ENCODE peak calls at places on chromosomes 6 and 20, in six cellular contexts. One of them, this sample, is unnamed.

GRCh38 chr20:41408986-41409385 is 42.4 kb upstream of the EMILIN3 start:
- DNase-seq in mammary epithelial cell: no peak
- DNase-seq in heart left ventricle: peak; percentile 43
- DNase-seq in psoas muscle: peak; percentile 41
- DNase-seq in HCT116: no peak
- DNase-seq in stomach: no peak
- DNase-seq in this sample: no peak

GRCh38 chr20:17594443-17594842 is 24.6 kb downstream of the DSTN start:
- DNase-seq in mammary epithelial cell: peak; percentile 75
- DNase-seq in heart left ventricle: no peak
- DNase-seq in psoas muscle: no peak
- DNase-seq in HCT116: no peak
- DNase-seq in stomach: peak; percentile 87
- DNase-seq in this sample: no peak

GRCh38 chr20:23103284-23104018 is 17.3 kb upstream of the CD93 start:
- DNase-seq in mammary epithelial cell: no peak
- DNase-seq in heart left ventricle: no peak
- DNase-seq in psoas muscle: no peak
- DNase-seq in HCT116: no peak
- DNase-seq in stomach: no peak
- DNase-seq in this sample: no peak

GRCh38 chr6:37612475-37612874 is 85.2 kb downstream of the MDGA1 start:
- DNase-seq in mammary epithelial cell: peak; percentile 14
- DNase-seq in heart left ventricle: no peak
- DNase-seq in psoas muscle: no peak
- DNase-seq in HCT116: no peak
- DNase-seq in stomach: no peak
- DNase-seq in this sample: no peak

GRCh38 chr6:77040566-77041195 is 422.6 kb downstream of the HTR1B start:
- DNase-seq in mammary epithelial cell: peak; percentile 25
- DNase-seq in heart left ventricle: no peak
- DNase-seq in psoas muscle: no peak
- DNase-seq in HCT116: no peak
- DNase-seq in stomach: no peak
- DNase-seq in this sample: no peak

GRCh38 chr6:112429226-112429625 is 82.1 kb downstream of the RFPL4B start:
- DNase-seq in mammary epithelial cell: peak; percentile 6
- DNase-seq in heart left ventricle: no peak
- DNase-seq in psoas muscle: no peak
- DNase-seq in HCT116: no peak
- DNase-seq in stomach: no peak
- DNase-seq in this sample: peak; percentile 39

GRCh38 chr20:37856932-37857660 is 45.8 kb upstream of the VSTM2L start:
- DNase-seq in mammary epithelial cell: no peak
- DNase-seq in heart left ventricle: no peak
- DNase-seq in psoas muscle: no peak
- DNase-seq in HCT116: no peak
- DNase-seq in stomach: no peak
- DNase-seq in this sample: no peak

GRCh38 chr6:122322824-122323223 is 76.6 kb upstream of the HSF2 start:
- DNase-seq in mammary epithelial cell: peak; percentile 1
- DNase-seq in heart left ventricle: no peak
- DNase-seq in psoas muscle: no peak
- DNase-seq in HCT116: no peak
- DNase-seq in stomach: no peak
- DNase-seq in this sample: no peak

GRCh38 chr20:37758332-37758731 is 64.5 kb downstream of the CTNNBL1 start:
- DNase-seq in mammary epithelial cell: no peak
- DNase-seq in heart left ventricle: no peak
- DNase-seq in psoas muscle: no peak
- DNase-seq in HCT116: no peak
- DNase-seq in stomach: no peak
- DNase-seq in this sample: peak; percentile 77

GRCh38 chr6:149218471-149218870 is 99.0 kb upstream of the TAB2 start:
- DNase-seq in mammary epithelial cell: no peak
- DNase-seq in heart left ventricle: no peak
- DNase-seq in psoas muscle: no peak
- DNase-seq in HCT116: no peak
- DNase-seq in stomach: no peak
- DNase-seq in this sample: no peak

GRCh38 chr6:55496201-55496600 is 82.8 kb downstream of the HMGCLL1 start:
- DNase-seq in mammary epithelial cell: peak; percentile 3
- DNase-seq in heart left ventricle: no peak
- DNase-seq in psoas muscle: no peak
- DNase-seq in HCT116: no peak
- DNase-seq in stomach: no peak
- DNase-seq in this sample: no peak

GRCh38 chr6:19415605-19416326 is 421.4 kb upstream of the ID4 start:
- DNase-seq in mammary epithelial cell: peak; percentile 82
- DNase-seq in heart left ventricle: no peak
- DNase-seq in psoas muscle: no peak
- DNase-seq in HCT116: peak; percentile 47
- DNase-seq in stomach: no peak
- DNase-seq in this sample: no peak

GRCh38 chr20:967796-968742 is 34.0 kb downstream of the RSPO4 start:
- DNase-seq in mammary epithelial cell: peak; percentile 14
- DNase-seq in heart left ventricle: no peak
- DNase-seq in psoas muscle: no peak
- DNase-seq in HCT116: peak; percentile 91
- DNase-seq in stomach: no peak
- DNase-seq in this sample: peak; percentile 45

GRCh38 chr6:29553268-29554057 is 6.1 kb downstream of the UBD start:
- DNase-seq in mammary epithelial cell: peak; percentile 55
- DNase-seq in heart left ventricle: peak; percentile 40
- DNase-seq in psoas muscle: peak; percentile 77
- DNase-seq in HCT116: no peak
- DNase-seq in stomach: peak; percentile 45
- DNase-seq in this sample: peak; percentile 92

GRCh38 chr20:44833437-44833836 is 23.1 kb upstream of the RIMS4 start:
- DNase-seq in mammary epithelial cell: no peak
- DNase-seq in heart left ventricle: no peak
- DNase-seq in psoas muscle: no peak
- DNase-seq in HCT116: no peak
- DNase-seq in stomach: no peak
- DNase-seq in this sample: no peak

GRCh38 chr6:29757701-29758293 is 34.6 kb downstream of the HLA-F start:
- DNase-seq in mammary epithelial cell: no peak
- DNase-seq in heart left ventricle: no peak
- DNase-seq in psoas muscle: no peak
- DNase-seq in HCT116: no peak
- DNase-seq in stomach: no peak
- DNase-seq in this sample: no peak

GRCh38 chr20:44829688-44830087 is 19.3 kb upstream of the RIMS4 start:
- DNase-seq in mammary epithelial cell: no peak
- DNase-seq in heart left ventricle: no peak
- DNase-seq in psoas muscle: no peak
- DNase-seq in HCT116: no peak
- DNase-seq in stomach: no peak
- DNase-seq in this sample: no peak

GRCh38 chr6:44556046-44556445 is 168.5 kb downstream of the CDC5L start:
- DNase-seq in mammary epithelial cell: no peak
- DNase-seq in heart left ventricle: no peak
- DNase-seq in psoas muscle: no peak
- DNase-seq in HCT116: no peak
- DNase-seq in stomach: peak; percentile 30
- DNase-seq in this sample: no peak

GRCh38 chr6:53735896-53736295 is 58.9 kb upstream of the LRRC1 start:
- DNase-seq in mammary epithelial cell: no peak
- DNase-seq in heart left ventricle: no peak
- DNase-seq in psoas muscle: no peak
- DNase-seq in HCT116: no peak
- DNase-seq in stomach: no peak
- DNase-seq in this sample: no peak

GRCh38 chr6:24766685-24767462 is 7.9 kb upstream of the GMNN start:
- DNase-seq in mammary epithelial cell: peak; percentile 20
- DNase-seq in heart left ventricle: no peak
- DNase-seq in psoas muscle: no peak
- DNase-seq in HCT116: no peak
- DNase-seq in stomach: no peak
- DNase-seq in this sample: no peak

DNA sequence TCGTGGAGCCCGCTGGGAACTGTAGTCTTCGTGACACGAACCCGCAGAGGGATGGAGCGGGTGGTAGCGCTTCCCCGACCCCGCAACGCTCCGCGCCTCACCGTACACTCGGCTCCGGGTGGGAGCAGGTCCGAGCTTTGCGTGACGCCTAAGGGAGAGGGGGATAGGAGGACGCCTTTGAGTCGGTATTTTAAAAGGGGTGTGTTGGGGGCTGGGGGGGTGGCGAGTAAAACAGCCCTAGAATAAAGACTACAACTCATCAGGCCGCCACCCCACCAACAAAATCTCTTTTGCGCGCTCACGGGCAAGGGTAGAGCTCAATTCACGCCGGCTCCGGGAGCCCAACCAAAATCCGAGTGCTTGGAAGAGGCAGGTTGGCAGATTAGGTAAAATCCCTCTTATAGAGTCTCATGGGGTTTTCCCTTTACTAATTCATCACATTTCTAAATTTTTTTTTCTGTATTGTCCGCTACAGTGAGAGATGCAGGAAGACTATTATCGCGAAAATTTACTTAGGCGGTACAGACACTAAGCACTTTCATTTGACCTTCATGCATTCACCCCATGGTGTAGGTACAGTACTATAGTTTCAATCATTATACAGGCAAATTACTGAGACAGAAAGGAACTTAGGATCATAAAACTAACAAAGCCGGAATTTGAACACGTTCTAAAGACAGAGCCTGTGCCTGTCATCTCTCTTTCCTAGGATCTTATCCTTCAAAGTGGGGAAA is 706 bp upstream of the SNX14 start:
- DNase-seq in mammary epithelial cell: peak; percentile 52
- DNase-seq in heart left ventricle: no peak
- DNase-seq in psoas muscle: no peak
- DNase-seq in HCT116: no peak
- DNase-seq in stomach: no peak
- DNase-seq in this sample: peak; percentile 40
- H3K27ac ChIP-seq in mammary epithelial cell: peak overlapping the region; percentile 79
- H3K27ac ChIP-seq in heart left ventricle: peak overlapping the region; percentile 95
- H3K27ac ChIP-seq in psoas muscle: peak overlapping the region; percentile 92
- H3K27ac ChIP-seq in HCT116: peak overlapping the region; percentile 90
- H3K27ac ChIP-seq in stomach: peak overlapping the region; percentile 96
- H3K27ac ChIP-seq in this sample: no peak overlapping the region

GRCh38 chr6:21824431-21825180 is 231.1 kb downstream of the SOX4 start:
- DNase-seq in mammary epithelial cell: no peak
- DNase-seq in heart left ventricle: no peak
- DNase-seq in psoas muscle: no peak
- DNase-seq in HCT116: no peak
- DNase-seq in stomach: no peak
- DNase-seq in this sample: no peak

GRCh38 chr6:21823371-21823770 is 229.8 kb downstream of the SOX4 start:
- DNase-seq in mammary epithelial cell: no peak
- DNase-seq in heart left ventricle: no peak
- DNase-seq in psoas muscle: no peak
- DNase-seq in HCT116: no peak
- DNase-seq in stomach: no peak
- DNase-seq in this sample: no peak

GRCh38 chr6:21816231-21816630 is 222.7 kb downstream of the SOX4 start:
- DNase-seq in mammary epithelial cell: no peak
- DNase-seq in heart left ventricle: no peak
- DNase-seq in psoas muscle: no peak
- DNase-seq in HCT116: no peak
- DNase-seq in stomach: no peak
- DNase-seq in this sample: no peak

GRCh38 chr6:21826031-21826430 is 232.5 kb downstream of the SOX4 start:
- DNase-seq in mammary epithelial cell: peak; percentile 22
- DNase-seq in heart left ventricle: no peak
- DNase-seq in psoas muscle: no peak
- DNase-seq in HCT116: no peak
- DNase-seq in stomach: no peak
- DNase-seq in this sample: peak; percentile 57

GRCh38 chr6:21820442-21820841 is 226.9 kb downstream of the SOX4 start:
- DNase-seq in mammary epithelial cell: no peak
- DNase-seq in heart left ventricle: no peak
- DNase-seq in psoas muscle: no peak
- DNase-seq in HCT116: no peak
- DNase-seq in stomach: no peak
- DNase-seq in this sample: no peak
- H3K27ac ChIP-seq in mammary epithelial cell: no peak overlapping the region
- H3K27ac ChIP-seq in heart left ventricle: no peak overlapping the region
- H3K27ac ChIP-seq in psoas muscle: no peak overlapping the region
- H3K27ac ChIP-seq in HCT116: no peak overlapping the region
- H3K27ac ChIP-seq in stomach: no peak overlapping the region
- H3K27ac ChIP-seq in this sample: no peak overlapping the region

GRCh38 chr6:72203983-72204382 is 317.6 kb downstream of the RIMS1 start:
- DNase-seq in mammary epithelial cell: no peak
- DNase-seq in heart left ventricle: no peak
- DNase-seq in psoas muscle: no peak
- DNase-seq in HCT116: no peak
- DNase-seq in stomach: no peak
- DNase-seq in this sample: no peak

GRCh38 chr6:72206606-72207005 is 320.3 kb downstream of the RIMS1 start:
- DNase-seq in mammary epithelial cell: no peak
- DNase-seq in heart left ventricle: no peak
- DNase-seq in psoas muscle: no peak
- DNase-seq in HCT116: no peak
- DNase-seq in stomach: no peak
- DNase-seq in this sample: peak; percentile 13

GRCh38 chr6:72205500-72205899 is 319.1 kb downstream of the RIMS1 start:
- DNase-seq in mammary epithelial cell: no peak
- DNase-seq in heart left ventricle: no peak
- DNase-seq in psoas muscle: no peak
- DNase-seq in HCT116: no peak
- DNase-seq in stomach: no peak
- DNase-seq in this sample: no peak
- H3K27ac ChIP-seq in mammary epithelial cell: no peak overlapping the region
- H3K27ac ChIP-seq in heart left ventricle: no peak overlapping the region
- H3K27ac ChIP-seq in psoas muscle: no peak overlapping the region
- H3K27ac ChIP-seq in HCT116: no peak overlapping the region
- H3K27ac ChIP-seq in stomach: no peak overlapping the region
- H3K27ac ChIP-seq in this sample: no peak overlapping the region

GRCh38 chr20:63343460-63344150 is 17.5 kb downstream of the CHRNA4 start:
- DNase-seq in mammary epithelial cell: no peak
- DNase-seq in heart left ventricle: no peak
- DNase-seq in psoas muscle: no peak
- DNase-seq in HCT116: no peak
- DNase-seq in stomach: no peak
- DNase-seq in this sample: no peak
- H3K27ac ChIP-seq in mammary epithelial cell: no peak overlapping the region
- H3K27ac ChIP-seq in heart left ventricle: no peak overlapping the region
- H3K27ac ChIP-seq in psoas muscle: no peak overlapping the region
- H3K27ac ChIP-seq in HCT116: no peak overlapping the region
- H3K27ac ChIP-seq in stomach: no peak overlapping the region
- H3K27ac ChIP-seq in this sample: no peak overlapping the region

DNA sequence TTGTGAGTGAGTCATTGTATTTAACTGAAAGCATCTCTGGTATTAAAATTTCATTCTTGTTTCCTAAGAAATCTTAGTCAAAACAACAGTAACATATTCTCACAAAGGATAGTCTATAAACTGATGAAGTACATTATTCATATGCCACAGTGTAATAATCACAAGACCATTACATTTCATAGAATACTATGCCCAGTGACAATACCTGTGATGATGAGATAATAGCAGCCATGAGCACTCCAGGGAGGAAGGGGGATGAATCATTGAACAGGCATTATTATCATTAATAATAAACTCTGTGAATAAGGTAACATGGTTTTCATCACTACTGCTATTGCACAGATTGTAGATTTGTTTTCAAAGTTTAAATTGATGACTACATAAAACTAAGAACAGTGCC is 667.9 kb downstream of the EPM2A start:
- DNase-seq in mammary epithelial cell: peak; percentile 86
- DNase-seq in heart left ventricle: no peak
- DNase-seq in psoas muscle: no peak
- DNase-seq in HCT116: no peak
- DNase-seq in stomach: no peak
- DNase-seq in this sample: no peak
- H3K27ac ChIP-seq in mammary epithelial cell: no peak overlapping the region
- H3K27ac ChIP-seq in heart left ventricle: no peak overlapping the region
- H3K27ac ChIP-seq in psoas muscle: no peak overlapping the region
- H3K27ac ChIP-seq in HCT116: no peak overlapping the region
- H3K27ac ChIP-seq in stomach: no peak overlapping the region
- H3K27ac ChIP-seq in this sample: no peak overlapping the region